ENCODE peak calls at places on chromosomes 16 and 17, in seven cellular contexts. W is ovary, R is heart left ventricle, H is IMR-90, Y is GM12892, K is A549, J is adrenal gland. C is an unnamed sample.

GRCh38 chr16:23510154-23510914 is at the start of gene GGA2:
- DNase-seq in W (peak; percentile 91), R (peak; percentile 92), Y (peak; percentile 79), J (peak; percentile 78), K (peak; percentile 80), H (peak; percentile 74), C (peak; percentile 76)

GRCh38 chr16:12628526-12628925 is 175.2 kb downstream of the CPPED1 start:
- DNase-seq in Y (no peak), K (no peak), W (no peak), J (no peak), H (no peak), R (no peak), C (no peak)

GRCh38 chr16:11203111-11203623 is 52.8 kb downstream of the SOCS1 start:
- DNase-seq in W (no peak), J (no peak), R (no peak), H (no peak), K (no peak), Y (no peak), C (no peak)

GRCh38 chr16:13936596-13937081 is 16.7 kb downstream of the ERCC4 start:
- DNase-seq in R (no peak), K (peak; percentile 78), Y (no peak), J (peak; percentile 89), H (peak; percentile 69), W (no peak), C (no peak)

GRCh38 chr17:8807070-8807550 is 7.9 kb upstream of the MFSD6L start:
- DNase-seq in R (no peak), K (no peak), H (no peak), Y (peak; percentile 67), W (no peak), J (no peak), C (peak; percentile 25)

GRCh38 chr17:21247859-21248258 is 5.4 kb downstream of the NATD1 start:
- DNase-seq in Y (no peak), J (no peak), R (no peak), W (no peak), H (no peak), K (no peak), C (no peak)

GRCh38 chr17:29138991-29139682 is 41.1 kb downstream of the MYO18A start:
- DNase-seq in W (peak; percentile 64), H (no peak), K (no peak), J (no peak), R (peak; percentile 86), Y (no peak), C (no peak)

GRCh38 chr17:14859521-14859920 is 405.6 kb downstream of the PMP22 start:
- DNase-seq in W (no peak), J (no peak), K (no peak), H (peak; percentile 39), R (no peak), Y (no peak), C (no peak)

GRCh38 chr17:63741251-63742049 is at the start of gene STRADA:
- DNase-seq in J (peak; percentile 98), K (peak; percentile 99), H (peak; percentile 95), R (peak; percentile 99), Y (peak; percentile 82), W (peak; percentile 98), C (peak; percentile 95)
- TF ChIP-seq POLR2A in J (peak; percentile 60), K (peak; percentile 79), H (peak; percentile 53), R (peak; percentile 86), Y (peak; percentile 95), W (peak; percentile 74), C (peak; percentile 70)

DNA sequence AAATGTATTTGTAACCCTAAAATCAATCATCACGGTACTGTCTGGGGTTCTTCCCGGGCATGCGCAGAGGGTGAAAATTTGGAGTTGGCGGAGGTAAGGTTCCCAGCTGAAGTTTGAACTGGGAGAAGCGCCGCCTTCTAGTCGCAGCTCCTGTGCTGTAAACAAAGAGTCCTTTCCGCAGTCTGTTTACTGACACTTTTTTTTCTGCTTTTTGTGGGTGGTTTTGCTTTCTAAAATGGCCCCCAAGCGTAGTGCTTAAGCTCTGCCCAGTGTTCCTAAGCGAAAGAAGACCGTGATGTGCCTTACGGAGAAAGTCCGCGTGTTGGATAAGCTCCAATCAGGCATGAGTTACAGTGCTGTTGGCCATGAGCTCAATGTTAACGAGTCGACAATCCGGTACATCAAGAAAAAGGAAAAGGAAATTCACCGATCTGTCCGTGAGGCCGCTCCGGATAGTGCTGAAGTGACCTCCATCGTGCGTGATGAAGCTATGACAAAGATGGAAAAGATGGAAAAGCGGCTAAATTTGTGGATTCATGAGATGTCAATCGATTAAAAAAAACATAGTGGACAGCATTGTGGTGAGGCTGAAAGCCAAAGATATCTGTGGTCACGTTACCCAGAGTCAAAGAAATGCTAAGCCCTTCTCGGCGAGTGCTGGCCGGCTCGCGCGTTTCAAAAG is 570 bp upstream of the CFDP1 start:
- DNase-seq in H (peak; percentile 97), J (peak; percentile 87), R (no peak), W (no peak), K (peak; percentile 92), Y (peak; percentile 51), C (peak; percentile 45)
- TF ChIP-seq POLR2A in H (peak; percentile 31), J (peak; percentile 22), R (no peak), W (no peak), K (no peak), Y (peak; percentile 61), C (no peak)

GRCh38 chr17:44221862-44222111 is 2.3 kb upstream of the UBTF start:
- DNase-seq in J (no peak), W (no peak), K (no peak), Y (no peak), H (no peak), R (no peak), C (no peak)

GRCh38 chr17:44222112-44222869 is 2.8 kb upstream of the UBTF start:
- DNase-seq in W (peak; percentile 82), K (peak; percentile 86), R (peak; percentile 87), Y (peak; percentile 63), H (peak; percentile 66), J (peak; percentile 89), C (peak; percentile 65)

GRCh38 chr17:44219636-44220210 is at the start of gene UBTF:
- DNase-seq in K (peak; percentile 78), H (peak; percentile 45), Y (no peak), W (peak; percentile 82), J (peak; percentile 72), R (peak; percentile 87), C (peak; percentile 53)

GRCh38 chr17:44220211-44221071 is 966 bp upstream of the UBTF start:
- DNase-seq in K (peak; percentile 64), H (peak; percentile 44), Y (peak; percentile 61), W (peak; percentile 74), R (peak; percentile 77), J (peak; percentile 71), C (no peak)

DNA sequence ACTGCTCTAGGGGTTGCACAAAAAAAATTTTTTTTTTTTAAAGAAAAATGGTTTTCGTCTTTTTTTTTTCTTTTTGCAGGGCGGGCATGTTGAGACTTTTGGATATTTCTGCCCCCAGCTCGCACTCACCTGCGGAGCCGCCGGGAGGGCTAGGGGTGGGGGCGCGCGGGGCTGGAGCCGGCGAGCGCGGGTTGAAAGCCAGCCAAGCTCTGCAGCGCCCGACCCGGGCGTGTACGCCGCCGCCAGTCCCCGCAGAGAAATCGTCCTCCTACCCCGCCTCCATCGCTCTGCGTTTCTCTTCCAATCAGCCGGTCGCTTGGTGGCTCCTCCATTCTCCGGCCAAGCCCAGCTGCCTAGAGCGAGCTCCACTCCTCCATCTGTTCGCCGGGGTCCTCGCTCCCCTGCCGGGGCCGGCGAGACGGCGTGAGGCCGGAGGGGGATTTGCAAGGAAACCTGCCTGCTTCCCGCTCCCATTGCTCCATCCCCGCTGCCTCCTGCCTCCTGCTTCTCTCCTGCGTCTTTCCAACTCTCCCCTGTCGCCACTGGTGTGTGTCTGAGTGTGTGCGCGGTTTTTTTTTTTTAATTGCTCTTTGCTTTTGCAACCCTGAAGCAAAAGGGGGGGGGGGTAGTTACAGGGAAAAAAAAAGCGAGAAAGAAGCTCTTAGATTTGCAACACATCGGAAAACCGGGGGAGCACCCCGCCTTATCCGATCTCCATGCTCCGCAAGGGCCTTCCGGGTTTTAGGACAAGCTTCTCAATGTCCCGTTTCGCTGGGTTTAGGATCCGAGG is 1.8 kb upstream of the UBTF start:
- DNase-seq in H (peak; percentile 81), Y (peak; percentile 71), K (peak; percentile 85), R (peak; percentile 91), W (peak; percentile 81), J (peak; percentile 86), C (peak; percentile 59)
- TF ChIP-seq POLR2A in H (no peak), Y (peak; percentile 75), K (peak; percentile 74), R (peak; percentile 53), W (no peak), J (peak; percentile 48), C (peak; percentile 45)

GRCh38 chr17:16378631-16379282 is 2.1 kb upstream of the UBB start:
- DNase-seq in R (no peak), J (no peak), H (no peak), K (peak; percentile 78), W (no peak), Y (no peak), C (no peak)

GRCh38 chr17:16383216-16383615 is 2.3 kb downstream of the UBB start:
- DNase-seq in H (no peak), K (no peak), R (no peak), J (no peak), W (no peak), Y (no peak), C (no peak)

GRCh38 chr17:16381496-16381820 is 567 bp downstream of the UBB start:
- DNase-seq in J (peak; percentile 33), K (no peak), Y (no peak), H (peak; percentile 49), W (no peak), R (no peak), C (no peak)

GRCh38 chr17:16379654-16380053 is 1.2 kb upstream of the UBB start:
- DNase-seq in Y (no peak), J (peak; percentile 41), W (no peak), H (no peak), R (no peak), K (no peak), C (no peak)

GRCh38 chr17:16380640-16381495 is at the start of gene UBB:
- DNase-seq in K (peak; percentile 100), J (peak; percentile 99), H (peak; percentile 99), R (peak; percentile 98), W (peak; percentile 93), Y (peak; percentile 81), C (peak; percentile 86)
- TF ChIP-seq POLR2A in K (peak; percentile 100), J (peak; percentile 98), H (peak; percentile 99), R (peak; percentile 97), W (peak; percentile 91), Y (peak; percentile 99), C (peak; percentile 99)

DNA sequence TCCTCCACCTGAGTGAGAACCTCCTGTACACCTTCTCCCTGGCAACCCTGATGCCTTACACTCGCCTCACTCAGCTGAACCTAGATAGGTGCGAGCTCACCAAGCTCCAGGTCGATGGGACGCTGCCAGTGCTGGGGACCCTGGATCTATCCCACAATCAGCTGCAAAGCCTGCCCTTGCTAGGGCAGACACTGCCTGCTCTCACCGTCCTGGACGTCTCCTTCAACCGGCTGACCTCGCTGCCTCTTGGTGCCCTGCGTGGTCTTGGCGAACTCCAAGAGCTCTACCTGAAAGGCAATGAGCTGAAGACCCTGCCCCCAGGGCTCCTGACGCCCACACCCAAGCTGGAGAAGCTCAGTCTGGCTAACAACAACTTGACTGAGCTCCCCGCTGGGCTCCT is 679 bp downstream of the GP1BA start:
- DNase-seq in K (no peak), H (no peak), Y (no peak), R (no peak), J (no peak), W (no peak), C (no peak)
- TF ChIP-seq POLR2A in K (no peak), H (no peak), Y (no peak), R (no peak), J (no peak), W (no peak), C (no peak)

GRCh38 chr16:86510465-86511261 is at the start of gene FOXF1:
- DNase-seq in K (peak; percentile 48), H (peak; percentile 83), J (no peak), W (no peak), R (peak; percentile 73), Y (no peak), C (no peak)
- TF ChIP-seq POLR2A in K (no peak), H (no peak), J (no peak), W (no peak), R (no peak), Y (no peak), C (no peak)